ENCODE peak calls at places on chromosomes 1 and 21, in six cellular contexts. P is AG08396; Z is psoas muscle; F is T-helper 9 cell; S is CD8-positive, alpha-beta T cell; Q is amniotic epithelial cell. I is an unnamed sample.

GRCh38 chr1:220879509-220880366 is 495 bp downstream of the HLX start:
- DNase-seq in P (peak), Z (peak), F (no peak), S (no peak), Q (no peak), I (peak)

GRCh38 chr1:10722803-10723202 is 73.6 kb downstream of the CASZ1 start:
- DNase-seq in P (no peak), Z (no peak), F (no peak), S (no peak), Q (no peak), I (no peak)

GRCh38 chr1:246265481-246265880 is 241.6 kb downstream of the SMYD3 start:
- DNase-seq in P (no peak), Z (no peak), F (no peak), S (no peak), Q (peak), I (no peak)

GRCh38 chr1:206507395-206508129 is at the start of gene RASSF5:
- DNase-seq in P (peak), Z (peak), F (peak), S (peak), Q (peak), I (peak)

GRCh38 chr1:7667625-7668218 is 103.4 kb upstream of the VAMP3 start:
- DNase-seq in P (peak), Z (peak), F (peak), S (peak), Q (peak), I (peak)

GRCh38 chr21:46163375-46163774 is 8.0 kb upstream of the FTCD start:
- DNase-seq in P (no peak), Z (no peak), F (no peak), S (no peak), Q (no peak), I (no peak)

GRCh38 chr1:81119319-81119718 is 681.4 kb upstream of the ADGRL2 start:
- DNase-seq in P (no peak), Z (no peak), F (no peak), S (no peak), Q (no peak), I (no peak)

GRCh38 chr1:41493117-41493536 is 8.6 kb upstream of the EDN2 start:
- DNase-seq in P (peak), Z (peak), F (no peak), S (no peak), Q (peak), I (no peak)

GRCh38 chr1:30145723-30146263 is 577.6 kb downstream of the MATN1 start:
- DNase-seq in P (no peak), Z (no peak), F (no peak), S (no peak), Q (no peak), I (no peak)

GRCh38 chr1:40758004-40758403 is 25.6 kb upstream of the KCNQ4 start:
- DNase-seq in P (no peak), Z (no peak), F (no peak), S (no peak), Q (no peak), I (no peak)

I was measured in immature natural killer cell.